ENCODE peak calls at places on chromosomes 5 and 9, in six cellular contexts. M is GM23248, T is SK-N-SH, N is PC-9, P is PC-3, V is neural progenitor cell. B is an unnamed sample.
A peak's percentile ranks its signal among the peaks of the same experiment; 100 is the strongest.

GRCh38 chr9:135065804-135066203 is 21.7 kb upstream of the OLFM1 start:
- DNase-seq in M (no peak), T (no peak), N (no peak), P (no peak), V (no peak), B (no peak)

GRCh38 chr9:35357116-35357515 is 132.8 kb upstream of the RUSC2 start:
- DNase-seq in M (peak; percentile 51), T (no peak), N (no peak), P (peak; percentile 31), V (no peak), B (no peak)

GRCh38 chr5:31682847-31683246 is 43.9 kb downstream of the PDZD2 start:
- DNase-seq in M (no peak), T (peak; percentile 63), N (no peak), P (no peak), V (no peak), B (no peak)

GRCh38 chr9:116318463-116319271 is 165.1 kb downstream of the PAPPA start:
- DNase-seq in M (peak; percentile 82), T (no peak), N (no peak), P (no peak), V (peak; percentile 97), B (no peak)

GRCh38 chr9:103574056-103574455 is 520.1 kb upstream of the SMC2 start:
- DNase-seq in M (no peak), T (no peak), N (no peak), P (no peak), V (no peak), B (no peak)

GRCh38 chr9:109728696-109729300 is 51.2 kb upstream of the PALM2AKAP2 start:
- DNase-seq in M (peak; percentile 28), T (no peak), N (no peak), P (no peak), V (no peak), B (no peak)

GRCh38 chr5:55407059-55407684 is 99.4 kb downstream of the MTREX start:
- DNase-seq in M (peak; percentile 76), T (peak; percentile 47), N (no peak), P (peak; percentile 42), V (peak; percentile 37), B (peak; percentile 62)

GRCh38 chr5:176492431-176492830 is 44.2 kb downstream of the FAF2 start:
- DNase-seq in M (peak; percentile 17), T (no peak), N (no peak), P (peak; percentile 24), V (no peak), B (no peak)

GRCh38 chr5:16809816-16810502 is 126.1 kb downstream of the MYO10 start:
- DNase-seq in M (peak; percentile 84), T (no peak), N (no peak), P (no peak), V (peak; percentile 43), B (peak; percentile 22)

GRCh38 chr9:14441976-14442651 is 128.2 kb upstream of the NFIB start:
- DNase-seq in M (peak; percentile 30), T (no peak), N (no peak), P (peak; percentile 17), V (peak; percentile 58), B (peak; percentile 87)

GRCh38 chr5:177498013-177498847 is 826 bp upstream of the PDLIM7 start:
- DNase-seq in M (peak; percentile 60), T (no peak), N (no peak), P (peak; percentile 29), V (peak; percentile 81), B (peak; percentile 83)

DNA sequence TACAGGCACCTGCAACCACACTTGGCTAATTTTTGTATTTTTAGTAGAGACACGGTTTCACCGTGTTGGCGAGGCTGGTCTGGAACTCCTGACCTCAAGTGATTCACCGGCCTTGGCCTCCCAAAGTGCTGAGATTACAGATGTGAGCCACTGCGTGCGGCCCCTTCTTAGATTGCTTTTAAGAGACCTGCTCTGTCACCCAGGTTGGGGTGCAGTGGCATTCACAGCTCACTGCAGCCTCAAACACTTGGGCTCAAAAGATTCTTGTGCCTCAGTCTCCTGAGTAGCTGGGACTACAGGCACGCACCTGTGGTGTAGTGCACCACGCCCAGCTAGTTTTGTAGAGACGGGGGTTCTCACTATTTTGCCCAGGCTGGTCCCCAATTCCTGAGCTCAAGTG is 11.0 kb downstream of the HSPA9 start:
- DNase-seq in M (no peak), T (no peak), N (no peak), P (no peak), V (no peak), B (no peak)
- H3F3A ChIP-seq in M (peaks cover 65% of the 10 kb centered on the region), T (peaks cover 32% of the 10 kb centered on the region), N (peaks cover 44% of the 10 kb centered on the region), P (peaks cover 4% of the 10 kb centered on the region), V (peaks cover 9% of the 10 kb centered on the region), B (peaks cover 29% of the 10 kb centered on the region)

DNA sequence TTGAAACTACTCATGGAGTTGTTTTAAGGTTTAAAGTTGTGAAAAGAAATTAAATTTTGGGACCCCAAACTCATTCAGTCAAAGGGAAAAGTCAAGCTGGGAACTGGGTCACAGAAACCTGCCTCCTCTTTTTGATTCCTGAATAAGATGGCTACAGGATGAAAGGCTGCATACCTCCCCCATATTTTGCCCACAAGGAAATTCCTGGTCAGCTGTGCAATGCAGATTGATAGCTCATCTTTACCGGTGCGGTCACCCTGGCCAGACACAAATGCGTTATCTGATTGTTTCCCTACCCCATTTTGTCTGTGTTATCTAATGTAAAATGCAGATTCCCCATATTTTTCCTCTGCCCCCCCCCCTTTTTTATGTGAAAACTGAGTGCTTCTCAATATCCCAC is 1.3 kb downstream of the HAVCR2 start:
- DNase-seq in M (no peak), T (no peak), N (no peak), P (no peak), V (no peak), B (no peak)
- H3K27ac ChIP-seq in M (no peak overlapping the region), T (no peak overlapping the region), N (no peak overlapping the region), P (no peak overlapping the region), V (no peak overlapping the region), B (no peak overlapping the region)

GRCh38 chr9:127985011-127985410 is 4.2 kb upstream of the EEIG1 start:
- DNase-seq in M (no peak), T (no peak), N (no peak), P (no peak), V (no peak), B (no peak)

GRCh38 chr9:127989094-127989493 is 8.3 kb upstream of the EEIG1 start:
- DNase-seq in M (no peak), T (no peak), N (no peak), P (no peak), V (no peak), B (no peak)

GRCh38 chr9:127983847-127984289 is 3.1 kb upstream of the EEIG1 start:
- DNase-seq in M (no peak), T (no peak), N (no peak), P (no peak), V (no peak), B (no peak)

GRCh38 chr9:127990539-127990938 is 9.8 kb upstream of the EEIG1 start:
- DNase-seq in M (no peak), T (no peak), N (peak; percentile 76), P (no peak), V (no peak), B (no peak)

GRCh38 chr9:127987103-127987614 is 6.4 kb upstream of the EEIG1 start:
- DNase-seq in M (peak; percentile 87), T (no peak), N (peak; percentile 88), P (peak; percentile 91), V (no peak), B (no peak)
- H3F3A ChIP-seq in M (peaks cover 8% of the 10 kb centered on the region), T (no peaks in the 10 kb centered on the region), N (peaks cover 47% of the 10 kb centered on the region), P (no peaks in the 10 kb centered on the region), V (no peaks in the 10 kb centered on the region), B (peaks cover 9% of the 10 kb centered on the region)

GRCh38 chr5:61331407-61332368 is at the start of gene ZSWIM6:
- DNase-seq in M (peak; percentile 100), T (peak; percentile 96), N (peak; percentile 94), P (peak; percentile 93), V (peak; percentile 100), B (peak; percentile 99)

GRCh38 chr5:61329729-61330128 is 2.3 kb upstream of the ZSWIM6 start:
- DNase-seq in M (peak; percentile 34), T (no peak), N (peak; percentile 74), P (peak; percentile 26), V (peak; percentile 49), B (peak; percentile 28)

GRCh38 chr5:61328791-61329617 is 3.1 kb upstream of the ZSWIM6 start:
- DNase-seq in M (no peak), T (no peak), N (no peak), P (no peak), V (peak; percentile 25), B (peak; percentile 8)

GRCh38 chr5:61330879-61331406 is 1.1 kb upstream of the ZSWIM6 start:
- DNase-seq in M (peak; percentile 91), T (peak; percentile 86), N (peak; percentile 67), P (peak; percentile 77), V (peak; percentile 73), B (peak; percentile 56)

GRCh38 chr5:61330341-61330878 is 1.6 kb upstream of the ZSWIM6 start:
- DNase-seq in M (peak; percentile 69), T (peak; percentile 45), N (peak; percentile 59), P (peak; percentile 50), V (peak; percentile 77), B (peak; percentile 77)
- H3K27ac ChIP-seq in M (peak overlapping the region; percentile 82), T (peak overlapping the region; percentile 93), N (peak overlapping the region; percentile 64), P (peak overlapping the region; percentile 63), V (no peak overlapping the region), B (no peak overlapping the region)

DNA sequence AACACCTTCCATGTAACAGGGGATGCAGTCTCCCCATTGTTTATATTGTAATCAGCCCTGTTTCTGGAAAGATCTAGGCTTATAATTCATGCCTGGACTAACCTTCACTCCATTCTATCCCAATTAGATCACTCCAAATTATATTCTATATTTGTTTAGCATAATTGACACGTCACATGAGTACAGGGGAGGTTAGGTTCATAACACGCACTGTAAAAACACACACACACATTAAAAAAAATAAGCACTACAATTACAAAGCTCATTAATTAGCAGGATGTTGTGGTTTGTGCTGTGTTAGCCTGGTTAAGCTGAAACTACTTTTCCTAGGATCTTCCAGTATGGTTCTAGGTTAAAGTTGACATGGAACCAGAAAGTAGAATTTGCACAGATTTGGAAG is 126.0 kb downstream of the MLLT3 start:
- DNase-seq in M (no peak), T (no peak), N (no peak), P (no peak), V (no peak), B (no peak)
- H3F3A ChIP-seq in M (no peaks in the 10 kb centered on the region), T (no peaks in the 10 kb centered on the region), N (no peaks in the 10 kb centered on the region), P (no peaks in the 10 kb centered on the region), V (no peaks in the 10 kb centered on the region), B (no peaks in the 10 kb centered on the region)

GRCh38 chr9:94911211-94911610 is 184.7 kb downstream of the AOPEP start:
- DNase-seq in M (no peak), T (no peak), N (no peak), P (no peak), V (no peak), B (no peak)

GRCh38 chr9:94911986-94912635 is 185.6 kb downstream of the AOPEP start:
- DNase-seq in M (no peak), T (no peak), N (peak; percentile 24), P (no peak), V (no peak), B (no peak)

GRCh38 chr9:94913550-94913949 is 187.1 kb downstream of the AOPEP start:
- DNase-seq in M (no peak), T (no peak), N (no peak), P (peak; percentile 28), V (peak; percentile 1), B (peak; percentile 24)

GRCh38 chr9:94909965-94910730 is 183.6 kb downstream of the AOPEP start:
- DNase-seq in M (no peak), T (no peak), N (peak; percentile 17), P (no peak), V (no peak), B (no peak)

GRCh38 chr9:94912700-94913249 is 186.3 kb downstream of the AOPEP start:
- DNase-seq in M (peak; percentile 89), T (no peak), N (peak; percentile 94), P (peak; percentile 94), V (peak; percentile 27), B (peak; percentile 59)
- H3K27ac ChIP-seq in M (peak overlapping the region; percentile 68), T (peak overlapping the region; percentile 80), N (peak overlapping the region; percentile 97), P (peak overlapping the region; percentile 74), V (no peak overlapping the region), B (peak overlapping the region; percentile 50)